ENCODE peak calls at places on chromosomes 1 and 21, in nine cellular contexts. D is heart right ventricle; J is transverse colon; V is neural progenitor cell; A is K562; P is Karpas-422; W is ascending aorta; B is adrenal gland; Q is CD8-positive, alpha-beta T cell. G is an unnamed sample. For H3K4me1, the result is how much of the 10 kb centered on the place peaks cover.

GRCh38 chr1:168689726-168690602 is 39.0 kb downstream of the DPT start:
- DNase-seq in W (peak), B (no peak), A (no peak), V (no peak), J (no peak), Q (no peak), D (no peak), P (no peak), G (no peak)

GRCh38 chr1:68151690-68152089 is 80.6 kb downstream of the WLS start:
- DNase-seq in J (no peak), B (no peak), A (no peak), V (no peak), D (no peak), P (no peak), Q (no peak), W (no peak), G (no peak)

GRCh38 chr1:162396201-162396906 is 14.8 kb downstream of the C1orf226 start:
- DNase-seq in D (no peak), P (no peak), J (no peak), V (no peak), A (peak), Q (no peak), B (no peak), W (no peak), G (no peak)

GRCh38 chr1:151036356-151036755 is at the start of gene BNIPL:
- DNase-seq in A (no peak), Q (no peak), W (no peak), V (no peak), P (no peak), J (no peak), B (no peak), D (no peak), G (no peak)

GRCh38 chr1:43799656-43800629 is 92.6 kb downstream of the ST3GAL3 start:
- DNase-seq in Q (no peak), A (peak), V (peak), J (no peak), B (no peak), W (no peak), P (no peak), D (no peak), G (no peak)

GRCh38 chr1:154206212-154206611 is at the start of gene CFAP141:
- DNase-seq in D (no peak), V (no peak), P (peak), Q (no peak), J (no peak), B (no peak), W (no peak), A (peak), G (no peak)

GRCh38 chr1:248926401-248927182 is 20.6 kb downstream of the PGBD2 start:
- DNase-seq in D (no peak), B (no peak), J (no peak), W (no peak), A (peak), V (no peak), P (no peak), Q (no peak), G (no peak)

GRCh38 chr21:45409466-45410150 is 4.6 kb downstream of the COL18A1 start:
- DNase-seq in A (no peak), Q (no peak), P (no peak), J (no peak), V (no peak), W (peak), B (peak), D (peak), G (peak)

GRCh38 chr1:220755316-220755715 is 7.2 kb downstream of the MTARC2 start:
- DNase-seq in V (no peak), B (no peak), P (no peak), J (no peak), A (no peak), W (peak), Q (no peak), D (no peak), G (no peak)

GRCh38 chr1:160675641-160676410 is 29.0 kb upstream of the SLAMF1 start:
- DNase-seq in D (peak), W (peak), A (peak), V (peak), P (peak), Q (peak), B (peak), J (peak), G (peak)

GRCh38 chr1:151511636-151512215 is 539 bp downstream of the CGN start:
- DNase-seq in J (peak), A (no peak), P (peak), W (peak), D (peak), V (peak), Q (peak), B (peak), G (peak)

GRCh38 chr1:235923466-235924008 is 56.8 kb upstream of the LYST start:
- DNase-seq in P (no peak), Q (peak), B (no peak), W (no peak), J (peak), D (no peak), V (no peak), A (no peak), G (no peak)

GRCh38 chr1:18614011-18614735 is 16.5 kb upstream of the PAX7 start:
- DNase-seq in B (no peak), J (no peak), P (no peak), Q (no peak), W (no peak), V (no peak), A (no peak), D (no peak), G (no peak)

GRCh38 chr1:206127336-206127735 is 10.1 kb upstream of the AVPR1B start:
- DNase-seq in V (no peak), P (no peak), D (no peak), A (no peak), B (no peak), W (no peak), J (no peak), Q (no peak), G (no peak)

GRCh38 chr1:201703646-201704438 is 125.1 kb upstream of the IPO9 start:
- DNase-seq in W (peak), Q (peak), D (peak), V (peak), J (peak), B (peak), P (peak), A (peak), G (peak)

GRCh38 chr1:27342778-27343638 is 1.2 kb downstream of the SYTL1 start:
- DNase-seq in W (no peak), V (peak), P (peak), J (peak), A (peak), D (no peak), Q (peak), B (no peak), G (peak)

GRCh38 chr1:44720281-44720680 is 10.7 kb downstream of the RNU5D-1 start:
- DNase-seq in W (no peak), Q (no peak), D (no peak), P (no peak), A (no peak), V (no peak), B (no peak), J (no peak), G (no peak)

GRCh38 chr21:37454869-37455503 is 88.4 kb downstream of the DYRK1A start:
- DNase-seq in Q (no peak), D (no peak), V (no peak), A (no peak), B (no peak), P (no peak), J (no peak), W (no peak), G (no peak)

GRCh38 chr1:197222025-197222685 is 45.9 kb upstream of the CRB1 start:
- DNase-seq in B (no peak), Q (no peak), P (no peak), J (no peak), W (no peak), V (no peak), A (no peak), D (no peak), G (peak)

GRCh38 chr21:34644815-34645214 is 24.0 kb upstream of the CLIC6 start:
- DNase-seq in V (no peak), D (no peak), A (no peak), P (no peak), W (no peak), Q (no peak), B (peak), J (no peak), G (no peak)

GRCh38 chr1:48661726-48662483 is 114.8 kb downstream of the BEND5 start:
- DNase-seq in A (no peak), D (no peak), P (no peak), V (no peak), W (no peak), B (no peak), J (no peak), Q (no peak), G (no peak)

DNA sequence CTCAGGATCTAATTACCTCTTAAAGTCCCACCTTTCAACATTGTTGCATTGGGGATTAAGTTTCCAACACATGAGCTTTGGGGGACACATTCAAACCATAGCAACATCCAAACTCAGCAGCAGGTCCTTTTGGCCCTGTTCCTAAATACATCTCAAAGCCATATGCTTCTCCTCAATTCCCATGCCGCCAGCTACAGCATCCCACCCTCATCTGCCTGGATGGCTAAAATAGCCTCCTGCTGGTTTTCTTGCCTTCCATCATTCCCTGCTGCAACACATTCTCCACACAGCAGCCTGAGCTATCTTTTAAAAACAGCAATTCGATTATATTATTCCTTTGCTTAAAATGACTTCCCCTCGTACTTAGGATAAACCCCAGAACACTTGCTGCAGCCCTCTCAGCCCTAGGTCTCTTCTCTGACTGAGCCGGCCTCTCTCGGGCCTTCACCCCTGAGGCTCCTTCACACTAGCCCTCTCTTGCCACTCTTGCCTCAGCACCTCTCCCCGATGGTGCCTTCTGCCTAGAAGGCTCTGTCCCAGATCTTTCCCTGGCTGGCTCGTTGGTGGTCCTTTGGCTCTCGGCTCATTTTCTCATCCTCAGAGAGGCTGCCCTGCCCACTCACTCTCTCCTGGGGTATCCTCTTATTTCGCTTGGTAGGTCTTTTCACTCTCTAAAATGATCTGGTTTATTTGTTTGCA is 16.5 kb downstream of the MYBPH start:
- DNase-seq in J (no peak), B (no peak), A (no peak), P (no peak), D (no peak), V (no peak), Q (no peak), W (no peak), G (no peak)
- H3K27ac ChIP-seq in J (no peak), B (no peak), A (no peak), P (no peak), D (no peak), V (no peak), Q (no peak), W (no peak), G (no peak)

GRCh38 chr21:41926807-41927171 is 27.0 kb downstream of the C2CD2 start:
- DNase-seq in D (no peak), A (no peak), J (no peak), V (no peak), Q (no peak), P (no peak), W (no peak), B (no peak), G (no peak)
- H3K4me3 ChIP-seq in D (peak), A (no peak), J (peak), V (no peak), Q (peak), P (peak), W (peak), B (no peak), G (peak)

GRCh38 chr1:13482600-13482999 is 31.2 kb downstream of the LRRC38 start:
- DNase-seq in D (no peak), Q (no peak), V (no peak), J (no peak), B (no peak), A (no peak), W (no peak), P (no peak), G (no peak)
- H3K4me1 ChIP-seq in D (under half), Q (under half), V (under half), J (under half), B (under half), A (under half), W (under half), P (under half), G (under half)

GRCh38 chr1:16183157-16183556 is 27.3 kb upstream of the EPHA2 start:
- DNase-seq in D (no peak), J (no peak), P (no peak), Q (no peak), B (no peak), A (no peak), V (no peak), W (no peak), G (peak)
- H3K27ac ChIP-seq in D (peak), J (peak), P (no peak), Q (no peak), B (no peak), A (no peak), V (no peak), W (peak), G (no peak)

GRCh38 chr1:219432966-219433365 is 179.9 kb downstream of the ZC3H11B start:
- DNase-seq in B (no peak), W (no peak), Q (no peak), J (no peak), V (no peak), D (no peak), P (no peak), A (no peak), G (no peak)
- H3K4me3 ChIP-seq in B (no peak), W (no peak), Q (no peak), J (no peak), V (no peak), D (no peak), P (no peak), A (no peak), G (no peak)

DNA sequence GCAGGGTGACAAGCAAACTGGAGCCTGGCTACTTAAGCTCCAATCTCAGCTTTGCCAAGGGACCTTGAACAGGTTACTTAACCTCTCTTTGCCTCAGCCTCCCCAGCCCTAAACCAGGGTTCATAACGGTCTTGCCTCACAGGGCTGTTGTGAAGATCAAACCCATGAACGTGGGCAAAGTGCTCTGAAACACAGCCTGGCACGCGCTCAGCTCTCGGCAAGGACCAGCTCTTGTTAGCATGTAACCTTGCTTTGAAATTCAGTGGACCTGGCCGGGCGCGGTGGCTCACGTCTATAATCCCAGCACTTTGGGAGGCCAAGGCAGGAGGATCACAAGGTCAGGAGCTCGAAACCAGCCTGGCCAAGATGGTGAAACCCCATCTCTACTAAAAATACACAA is 24.8 kb downstream of the RAP1GAP start:
- DNase-seq in A (no peak), V (no peak), P (no peak), B (no peak), J (no peak), D (no peak), W (no peak), Q (no peak), G (no peak)
- H3K4me1 ChIP-seq in A (under half), V (under half), P (under half), B (under half), J (under half), D (under half), W (under half), Q (under half), G (under half)

GRCh38 chr1:55718758-55719671 is 503.9 kb upstream of the USP24 start:
- DNase-seq in W (peak), B (peak), A (no peak), J (peak), V (no peak), Q (no peak), P (no peak), D (peak), G (peak)
- H3K27ac ChIP-seq in W (peak), B (no peak), A (no peak), J (peak), V (no peak), Q (no peak), P (no peak), D (no peak), G (peak)